ENCODE peak calls at places on chromosomes 4 and X, in six cellular contexts. One of them, this sample, is unnamed.

GRCh38 chr4:55758081-55758480 is 61.5 kb upstream of the EXOC1L start:
- DNase-seq in cardiac fibroblast: no peak
- DNase-seq in endothelial cell: no peak
- DNase-seq in neural progenitor cell: no peak
- DNase-seq in kidney: no peak
- DNase-seq in foreskin fibroblast: no peak
- DNase-seq in this sample: no peak

GRCh38 chr4:3375688-3376087 is 66.1 kb upstream of the HGFAC start:
- DNase-seq in neural progenitor cell: no peak
- DNase-seq in endothelial cell: no peak
- DNase-seq in foreskin fibroblast: peak
- DNase-seq in kidney: no peak
- DNase-seq in cardiac fibroblast: peak
- DNase-seq in this sample: peak

GRCh38 chrX:19839770-19840254 is 47.6 kb downstream of the SH3KBP1 start:
- DNase-seq in kidney: no peak
- DNase-seq in endothelial cell: no peak
- DNase-seq in foreskin fibroblast: no peak
- DNase-seq in cardiac fibroblast: no peak
- DNase-seq in neural progenitor cell: no peak
- DNase-seq in this sample: no peak

GRCh38 chr4:185470503-185471195 is 884 bp downstream of the CCDC110 start:
- DNase-seq in cardiac fibroblast: peak
- DNase-seq in foreskin fibroblast: peak
- DNase-seq in neural progenitor cell: peak
- DNase-seq in kidney: peak
- DNase-seq in endothelial cell: no peak
- DNase-seq in this sample: no peak

GRCh38 chr4:137307806-137308205 is 224.5 kb downstream of the PCDH18 start:
- DNase-seq in cardiac fibroblast: peak
- DNase-seq in kidney: no peak
- DNase-seq in foreskin fibroblast: peak
- DNase-seq in neural progenitor cell: no peak
- DNase-seq in endothelial cell: no peak
- DNase-seq in this sample: peak

GRCh38 chr4:148090029-148090428 is 352.2 kb downstream of the NR3C2 start:
- DNase-seq in cardiac fibroblast: no peak
- DNase-seq in endothelial cell: no peak
- DNase-seq in kidney: no peak
- DNase-seq in neural progenitor cell: no peak
- DNase-seq in foreskin fibroblast: no peak
- DNase-seq in this sample: no peak

GRCh38 chr4:74793757-74794340 is 474 bp downstream of the BTC start:
- DNase-seq in cardiac fibroblast: peak
- DNase-seq in kidney: peak
- DNase-seq in foreskin fibroblast: peak
- DNase-seq in endothelial cell: peak
- DNase-seq in neural progenitor cell: peak
- DNase-seq in this sample: no peak

GRCh38 chrX:80808854-80809493 is 703 bp downstream of the BRWD3 start:
- DNase-seq in neural progenitor cell: peak
- DNase-seq in kidney: no peak
- DNase-seq in endothelial cell: peak
- DNase-seq in foreskin fibroblast: peak
- DNase-seq in cardiac fibroblast: peak
- DNase-seq in this sample: no peak

GRCh38 chr4:183700407-183700806 is 41.3 kb downstream of the TRAPPC11 start:
- DNase-seq in kidney: no peak
- DNase-seq in neural progenitor cell: no peak
- DNase-seq in foreskin fibroblast: no peak
- DNase-seq in endothelial cell: no peak
- DNase-seq in cardiac fibroblast: no peak
- DNase-seq in this sample: no peak

GRCh38 chrX:119503484-119503861 is 35.2 kb downstream of the SLC25A5 start:
- DNase-seq in neural progenitor cell: no peak
- DNase-seq in cardiac fibroblast: peak
- DNase-seq in foreskin fibroblast: peak
- DNase-seq in kidney: peak
- DNase-seq in endothelial cell: no peak
- DNase-seq in this sample: peak

GRCh38 chr4:17385403-17385802 is 126.5 kb downstream of the QDPR start:
- DNase-seq in endothelial cell: no peak
- DNase-seq in cardiac fibroblast: peak
- DNase-seq in kidney: no peak
- DNase-seq in neural progenitor cell: no peak
- DNase-seq in foreskin fibroblast: peak
- DNase-seq in this sample: peak

GRCh38 chrX:47143894-47144625 is 442 bp downstream of the NDUFB11 start:
- DNase-seq in neural progenitor cell: peak
- DNase-seq in kidney: peak
- DNase-seq in foreskin fibroblast: peak
- DNase-seq in cardiac fibroblast: peak
- DNase-seq in endothelial cell: peak
- DNase-seq in this sample: no peak

GRCh38 chr4:138555584-138555983 is 313.4 kb upstream of the SLC7A11 start:
- DNase-seq in cardiac fibroblast: peak
- DNase-seq in kidney: no peak
- DNase-seq in neural progenitor cell: peak
- DNase-seq in endothelial cell: peak
- DNase-seq in foreskin fibroblast: no peak
- DNase-seq in this sample: peak

GRCh38 chr4:139556735-139557505 is 901 bp upstream of the SETD7 start:
- DNase-seq in foreskin fibroblast: peak
- DNase-seq in endothelial cell: peak
- DNase-seq in neural progenitor cell: peak
- DNase-seq in kidney: peak
- DNase-seq in cardiac fibroblast: no peak
- DNase-seq in this sample: no peak

GRCh38 chr4:139556071-139556734 is at the start of gene SETD7:
- DNase-seq in neural progenitor cell: peak
- DNase-seq in cardiac fibroblast: peak
- DNase-seq in kidney: peak
- DNase-seq in endothelial cell: peak
- DNase-seq in foreskin fibroblast: peak
- DNase-seq in this sample: peak

GRCh38 chr4:139558235-139559094 is 2.4 kb upstream of the SETD7 start:
- DNase-seq in endothelial cell: no peak
- DNase-seq in neural progenitor cell: no peak
- DNase-seq in foreskin fibroblast: no peak
- DNase-seq in kidney: no peak
- DNase-seq in cardiac fibroblast: no peak
- DNase-seq in this sample: no peak

GRCh38 chr4:139559095-139559490 is 3.1 kb upstream of the SETD7 start:
- DNase-seq in endothelial cell: no peak
- DNase-seq in kidney: no peak
- DNase-seq in neural progenitor cell: no peak
- DNase-seq in foreskin fibroblast: no peak
- DNase-seq in cardiac fibroblast: no peak
- DNase-seq in this sample: no peak

DNA sequence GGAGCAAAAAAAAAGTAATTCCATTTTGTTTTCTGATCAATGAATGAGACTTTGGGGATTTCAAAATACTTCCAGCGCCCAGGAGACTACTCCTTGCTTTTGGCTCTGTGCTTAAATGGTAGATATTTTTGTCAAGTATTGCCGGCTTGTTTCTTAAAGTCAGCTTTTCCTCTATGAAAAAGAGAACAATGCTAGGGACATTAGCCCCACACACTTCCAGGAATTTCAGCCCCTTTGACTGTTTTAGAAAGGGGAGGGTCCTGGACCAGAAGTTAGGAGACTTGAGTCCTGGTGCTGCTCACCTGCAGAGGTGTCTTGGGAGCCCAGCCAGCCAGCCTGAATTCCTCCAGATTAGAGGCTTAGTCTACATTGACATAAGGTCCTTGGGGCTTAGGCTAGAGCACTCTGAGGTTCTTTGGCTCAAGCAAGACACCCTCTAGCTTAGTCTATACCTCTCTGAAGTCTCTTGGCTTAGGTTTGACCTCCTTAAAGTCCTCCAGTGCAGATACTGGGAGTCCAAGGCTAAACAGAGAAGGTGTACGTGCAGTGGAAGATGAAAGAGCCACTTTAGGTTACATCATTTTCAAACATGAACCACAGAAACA is 1.6 kb upstream of the SETD7 start:
- DNase-seq in neural progenitor cell: peak
- DNase-seq in foreskin fibroblast: no peak
- DNase-seq in cardiac fibroblast: no peak
- DNase-seq in kidney: no peak
- DNase-seq in endothelial cell: no peak
- DNase-seq in this sample: no peak
- TF ChIP-seq CTCF in neural progenitor cell: no peak
- TF ChIP-seq CTCF in foreskin fibroblast: no peak
- TF ChIP-seq CTCF in cardiac fibroblast: no peak
- TF ChIP-seq CTCF in kidney: no peak
- TF ChIP-seq CTCF in endothelial cell: no peak
- TF ChIP-seq CTCF in this sample: no peak

DNA sequence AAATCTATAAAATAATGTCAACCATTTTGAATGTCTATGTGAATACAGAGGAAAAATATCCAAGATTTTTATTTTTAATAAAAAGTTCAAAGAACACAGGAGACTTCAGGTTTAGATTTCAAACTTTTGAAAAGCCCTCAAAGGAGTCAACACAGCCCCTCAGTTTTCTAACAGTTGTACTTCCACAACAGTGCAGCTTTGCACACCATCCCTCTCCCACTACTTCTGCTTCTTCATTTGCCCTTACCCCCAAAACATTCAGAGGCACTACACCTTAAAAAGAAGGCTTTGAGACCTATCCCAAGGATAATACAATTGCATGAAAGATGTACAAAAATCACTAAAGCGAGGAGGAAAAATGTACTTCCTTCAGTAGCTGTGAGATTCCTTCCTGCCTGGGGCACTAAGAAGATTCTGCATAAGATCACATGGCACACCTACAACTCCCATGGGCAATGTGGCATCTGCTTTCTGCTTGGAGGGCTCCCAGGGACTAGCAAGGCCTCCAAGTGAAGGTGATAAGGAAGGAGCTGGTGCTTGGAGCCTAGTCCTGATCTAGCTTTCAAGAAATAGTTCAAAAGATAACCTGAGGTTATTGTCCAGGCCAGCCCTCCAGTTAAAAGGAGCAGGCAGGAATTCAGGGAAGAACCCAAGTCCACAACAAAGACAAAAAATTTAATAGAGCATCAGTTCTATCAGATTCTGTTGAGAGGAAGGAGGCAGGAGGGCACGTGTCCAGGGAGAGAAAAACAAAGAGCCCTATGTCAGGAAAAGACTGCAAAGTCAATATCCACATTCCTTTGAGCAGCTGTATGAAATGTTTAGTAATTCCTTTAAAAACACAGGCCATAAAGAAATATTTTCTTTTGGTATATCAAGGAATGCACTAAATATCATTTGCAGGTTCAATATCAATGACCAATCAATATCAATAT is 19.1 kb downstream of the ARAP2 start:
- DNase-seq in kidney: no peak
- DNase-seq in endothelial cell: no peak
- DNase-seq in neural progenitor cell: no peak
- DNase-seq in cardiac fibroblast: no peak
- DNase-seq in foreskin fibroblast: no peak
- DNase-seq in this sample: no peak
- TF ChIP-seq CTCF in kidney: no peak
- TF ChIP-seq CTCF in endothelial cell: no peak
- TF ChIP-seq CTCF in neural progenitor cell: no peak
- TF ChIP-seq CTCF in cardiac fibroblast: no peak
- TF ChIP-seq CTCF in foreskin fibroblast: no peak
- TF ChIP-seq CTCF in this sample: no peak

DNA sequence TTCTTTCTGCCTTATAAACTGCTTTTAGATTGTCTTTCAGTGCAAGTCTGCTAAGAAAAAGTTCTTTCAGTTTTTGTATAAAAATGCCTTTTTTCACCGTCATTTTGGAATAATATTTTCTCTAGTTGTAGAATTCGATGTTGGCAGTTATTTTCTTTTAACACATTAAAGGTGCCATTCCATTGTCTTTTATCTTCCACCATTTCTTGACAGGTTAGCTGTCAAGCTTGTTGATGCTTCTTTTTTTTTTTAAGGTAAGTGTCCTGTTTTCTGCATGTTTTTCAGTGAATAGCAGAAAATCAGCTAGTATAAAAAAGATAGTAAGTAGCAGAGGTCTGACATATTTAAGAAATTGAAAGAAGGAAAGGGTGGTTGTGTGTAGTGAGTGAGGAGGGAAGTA is 118.5 kb upstream of the NPFFR2 start:
- DNase-seq in foreskin fibroblast: no peak
- DNase-seq in endothelial cell: no peak
- DNase-seq in cardiac fibroblast: no peak
- DNase-seq in kidney: no peak
- DNase-seq in neural progenitor cell: no peak
- DNase-seq in this sample: no peak
- TF ChIP-seq CTCF in foreskin fibroblast: no peak
- TF ChIP-seq CTCF in endothelial cell: no peak
- TF ChIP-seq CTCF in cardiac fibroblast: no peak
- TF ChIP-seq CTCF in kidney: no peak
- TF ChIP-seq CTCF in neural progenitor cell: no peak
- TF ChIP-seq CTCF in this sample: no peak

DNA sequence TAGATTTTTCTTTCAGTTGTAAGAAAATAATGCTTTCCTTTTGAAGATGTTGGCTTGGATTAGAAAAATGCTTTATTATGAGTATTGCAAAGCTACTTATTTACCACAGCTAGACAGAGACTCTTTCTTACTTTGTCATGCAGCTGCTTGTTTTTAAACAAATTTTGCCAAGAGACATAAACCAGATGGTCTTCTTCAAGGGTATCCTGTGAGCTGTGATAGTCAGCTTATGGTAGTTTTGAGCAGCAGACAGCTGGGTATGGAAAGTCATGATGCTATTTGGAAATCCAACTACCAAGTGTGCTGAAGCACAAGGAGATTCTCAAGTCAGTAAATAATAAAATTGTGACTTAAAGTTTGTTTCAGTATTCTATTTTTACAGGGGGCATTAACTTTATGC is 941.5 kb downstream of the DMD start:
- DNase-seq in neural progenitor cell: no peak
- DNase-seq in cardiac fibroblast: no peak
- DNase-seq in endothelial cell: no peak
- DNase-seq in kidney: no peak
- DNase-seq in foreskin fibroblast: no peak
- DNase-seq in this sample: no peak
- TF ChIP-seq CTCF in neural progenitor cell: no peak
- TF ChIP-seq CTCF in cardiac fibroblast: no peak
- TF ChIP-seq CTCF in endothelial cell: no peak
- TF ChIP-seq CTCF in kidney: no peak
- TF ChIP-seq CTCF in foreskin fibroblast: no peak
- TF ChIP-seq CTCF in this sample: no peak